ENCODE peak calls at places on chromosomes 7 and 10, in nine cellular contexts. E, O, R, Y, D, B, X, A and V are unnamed samples. For H3K27me3, the result is how much of the 10 kb centered on the place peaks cover.

GRCh38 chr7:55472928-55473725 is 99.2 kb downstream of the VOPP1 start:
- DNase-seq in B (no peak), A (no peak), R (no peak), Y (no peak), O (no peak), D (no peak), X (no peak), E (no peak), V (no peak)

GRCh38 chr7:50330701-50331100 is 26.2 kb downstream of the IKZF1 start:
- DNase-seq in D (no peak), X (no peak), O (no peak), B (no peak), A (no peak), R (no peak), E (no peak), Y (no peak), V (no peak)

GRCh38 chr7:113246698-113247097 is 128.3 kb upstream of the SMIM30 start:
- DNase-seq in X (no peak), A (no peak), E (no peak), O (no peak), Y (no peak), B (no peak), R (no peak), D (no peak), V (no peak)

GRCh38 chr7:11170160-11170559 is 196.5 kb downstream of the PHF14 start:
- DNase-seq in A (no peak), Y (no peak), D (no peak), O (no peak), B (no peak), R (no peak), X (no peak), E (no peak), V (no peak)

GRCh38 chr7:74008687-74009086 is 19.3 kb upstream of the ELN start:
- DNase-seq in X (no peak), B (no peak), Y (no peak), R (no peak), E (no peak), O (no peak), D (no peak), A (no peak), V (no peak)

GRCh38 chr10:97788552-97789442 is 17.0 kb upstream of the SFRP5 start:
- DNase-seq in R (peak), D (no peak), B (no peak), E (no peak), A (no peak), O (peak), Y (peak), X (no peak), V (no peak)

GRCh38 chr7:51366930-51367613 is 50.5 kb upstream of the COBL start:
- DNase-seq in Y (peak), O (peak), D (peak), E (peak), A (peak), R (no peak), B (no peak), X (no peak), V (no peak)

GRCh38 chr10:129096340-129096984 is 370.6 kb upstream of the MGMT start:
- DNase-seq in D (peak), A (no peak), O (peak), E (peak), R (no peak), B (peak), Y (no peak), X (no peak), V (no peak)

GRCh38 chr10:78805176-78805575 is 263.6 kb upstream of the ZMIZ1 start:
- DNase-seq in X (no peak), O (peak), D (peak), R (no peak), B (peak), Y (peak), E (no peak), A (peak), V (no peak)

DNA sequence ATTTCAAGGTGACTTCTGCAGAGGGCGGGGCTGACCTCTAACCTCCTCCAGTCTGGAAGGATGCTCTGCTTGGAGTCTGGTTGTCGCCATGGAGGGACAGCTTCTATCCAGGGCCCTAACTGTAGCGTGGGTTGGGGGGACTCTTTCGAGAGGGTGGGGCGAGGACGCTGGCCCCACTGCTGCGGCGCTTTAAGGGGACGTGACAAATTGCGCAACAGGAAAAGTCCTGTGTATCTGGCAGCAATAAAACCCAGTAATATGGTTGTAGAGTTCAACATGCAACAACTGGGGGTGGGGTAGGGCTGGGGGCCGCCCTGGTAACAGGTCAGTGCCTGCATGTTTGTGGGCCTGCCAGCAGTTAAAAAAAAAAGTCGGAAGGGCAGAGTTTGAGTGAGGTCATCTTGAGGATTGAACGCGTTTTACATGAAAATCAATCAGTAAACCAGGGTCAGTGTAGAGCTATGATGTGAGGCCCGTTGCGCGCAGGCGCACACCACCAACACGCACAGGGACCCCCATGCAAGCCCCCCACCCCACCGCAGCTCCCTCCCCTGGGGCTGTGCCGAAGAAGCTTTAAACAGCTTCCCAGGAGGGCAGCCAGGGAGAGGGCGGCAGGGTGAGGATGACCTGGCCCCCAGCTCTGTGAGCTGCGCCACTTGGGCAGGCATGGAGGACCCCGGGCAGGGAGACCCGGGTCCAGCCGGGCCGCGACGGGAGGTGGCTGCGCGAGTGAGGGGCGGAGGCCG is 4.3 kb downstream of the SHH start:
- DNase-seq in O (no peak), R (peak), X (no peak), A (no peak), E (peak), D (no peak), B (no peak), Y (no peak), V (no peak)
- H3K27me3 ChIP-seq in O (half or more), R (under half), X (under half), A (under half), E (under half), D (under half), B (under half), Y (half or more), V (half or more)

GRCh38 chr10:46096426-46096825 is 50.4 kb upstream of the MSMB start:
- DNase-seq in D (peak), Y (no peak), O (no peak), X (no peak), E (no peak), A (no peak), R (no peak), B (no peak), V (no peak)

GRCh38 chr10:46094197-46094500 is 48.1 kb upstream of the MSMB start:
- DNase-seq in D (no peak), X (no peak), R (no peak), B (no peak), A (no peak), O (no peak), E (no peak), Y (no peak), V (no peak)

GRCh38 chr10:46096909-46097575 is 51.0 kb upstream of the MSMB start:
- DNase-seq in A (no peak), R (peak), O (no peak), E (no peak), D (no peak), Y (peak), B (no peak), X (no peak), V (no peak)

GRCh38 chr10:46092523-46093195 is 46.6 kb upstream of the MSMB start:
- DNase-seq in D (no peak), X (no peak), B (no peak), E (no peak), O (no peak), A (no peak), Y (no peak), R (no peak), V (no peak)

GRCh38 chr10:46094931-46095755 is 49.1 kb upstream of the MSMB start:
- DNase-seq in R (peak), B (no peak), X (no peak), O (no peak), E (no peak), Y (peak), D (no peak), A (peak), V (no peak)
- H3K4me3 ChIP-seq in R (no peak), B (no peak), X (no peak), O (no peak), E (no peak), Y (no peak), D (no peak), A (no peak), V (no peak)

DNA sequence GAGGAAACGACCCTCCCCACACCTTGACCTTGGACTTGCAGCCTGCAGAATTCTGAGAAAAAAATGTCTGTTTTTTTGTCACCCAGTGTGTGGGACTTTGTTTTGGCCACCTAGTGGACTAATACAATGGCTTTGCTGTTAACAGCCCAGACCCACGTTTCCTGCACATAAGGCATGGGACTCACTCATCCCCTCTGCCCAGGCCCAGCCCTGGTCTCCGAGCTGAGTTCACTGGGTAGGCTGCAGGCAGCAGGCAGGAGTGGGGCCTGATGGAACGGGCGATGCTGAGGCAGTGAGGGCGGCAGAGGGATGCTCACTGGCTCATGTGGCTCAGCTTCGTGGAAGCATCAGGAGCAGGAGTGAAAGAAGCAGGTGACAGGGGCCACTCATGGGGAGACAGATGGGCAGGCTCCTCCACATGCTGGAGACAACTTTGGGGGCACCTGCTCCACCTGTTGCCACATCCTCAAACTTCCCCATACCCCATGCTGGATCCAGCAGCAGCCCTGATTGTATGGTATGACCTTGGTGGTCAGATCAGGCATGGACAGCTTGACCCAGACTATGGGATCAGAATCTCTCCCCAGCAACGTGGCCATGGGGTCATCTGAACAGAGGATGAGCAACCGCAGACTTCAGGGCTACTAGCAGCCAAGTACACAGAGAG is 65.8 kb upstream of the ANTXRL start:
- DNase-seq in D (no peak), O (no peak), B (no peak), E (no peak), R (peak), X (no peak), Y (no peak), A (no peak), V (no peak)
- TF ChIP-seq CTCF in D (peak), O (no peak), B (no peak), E (no peak), R (no peak), X (no peak), Y (no peak), A (no peak), V (no peak)

DNA sequence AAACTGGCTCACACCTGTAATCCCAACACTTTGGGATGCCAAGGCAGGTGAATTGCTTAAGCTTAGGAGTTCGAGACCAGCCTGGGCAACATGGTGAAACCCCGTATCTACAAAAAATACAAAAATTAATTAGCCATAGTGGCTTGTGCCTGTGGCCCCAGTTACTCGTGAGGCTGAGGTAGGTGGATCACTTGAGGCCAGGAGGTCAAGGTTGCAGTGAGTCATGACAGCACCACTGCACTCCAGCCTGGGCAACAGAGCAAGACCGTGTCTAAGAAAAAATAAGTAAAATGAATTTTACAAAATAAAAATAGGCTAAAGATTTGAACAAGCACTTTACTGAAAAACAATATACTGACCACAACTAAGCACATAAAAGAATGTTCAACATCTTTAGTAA is 9.8 kb upstream of the ORC5 start:
- DNase-seq in Y (no peak), E (no peak), B (no peak), R (no peak), X (no peak), D (no peak), O (no peak), A (no peak), V (no peak)
- H3K27me3 ChIP-seq in Y (under half), E (under half), B (under half), R (under half), X (under half), D (under half), O (under half), A (under half), V (under half)

GRCh38 chr10:101090597-101090996 is 28.8 kb downstream of the KAZALD1 start:
- DNase-seq in Y (no peak), A (no peak), X (no peak), D (no peak), B (no peak), R (no peak), O (no peak), E (no peak), V (no peak)

GRCh38 chr10:101092742-101093386 is 31.1 kb downstream of the KAZALD1 start:
- DNase-seq in X (no peak), E (no peak), D (peak), O (no peak), B (no peak), Y (no peak), A (no peak), R (no peak), V (no peak)

GRCh38 chr10:101089520-101090299 is 27.9 kb downstream of the KAZALD1 start:
- DNase-seq in E (no peak), O (no peak), Y (no peak), B (no peak), D (peak), R (peak), A (no peak), X (no peak), V (no peak)

GRCh38 chr10:101094113-101094512 is 32.3 kb downstream of the KAZALD1 start:
- DNase-seq in D (no peak), O (no peak), Y (no peak), A (no peak), E (no peak), R (no peak), X (no peak), B (no peak), V (no peak)

GRCh38 chr10:101091546-101092290 is 29.9 kb downstream of the KAZALD1 start:
- DNase-seq in E (no peak), Y (no peak), R (no peak), D (peak), X (no peak), B (no peak), O (no peak), A (peak), V (no peak)
- H3K4me3 ChIP-seq in E (no peak), Y (no peak), R (no peak), D (peak), X (no peak), B (no peak), O (no peak), A (no peak), V (no peak)

DNA sequence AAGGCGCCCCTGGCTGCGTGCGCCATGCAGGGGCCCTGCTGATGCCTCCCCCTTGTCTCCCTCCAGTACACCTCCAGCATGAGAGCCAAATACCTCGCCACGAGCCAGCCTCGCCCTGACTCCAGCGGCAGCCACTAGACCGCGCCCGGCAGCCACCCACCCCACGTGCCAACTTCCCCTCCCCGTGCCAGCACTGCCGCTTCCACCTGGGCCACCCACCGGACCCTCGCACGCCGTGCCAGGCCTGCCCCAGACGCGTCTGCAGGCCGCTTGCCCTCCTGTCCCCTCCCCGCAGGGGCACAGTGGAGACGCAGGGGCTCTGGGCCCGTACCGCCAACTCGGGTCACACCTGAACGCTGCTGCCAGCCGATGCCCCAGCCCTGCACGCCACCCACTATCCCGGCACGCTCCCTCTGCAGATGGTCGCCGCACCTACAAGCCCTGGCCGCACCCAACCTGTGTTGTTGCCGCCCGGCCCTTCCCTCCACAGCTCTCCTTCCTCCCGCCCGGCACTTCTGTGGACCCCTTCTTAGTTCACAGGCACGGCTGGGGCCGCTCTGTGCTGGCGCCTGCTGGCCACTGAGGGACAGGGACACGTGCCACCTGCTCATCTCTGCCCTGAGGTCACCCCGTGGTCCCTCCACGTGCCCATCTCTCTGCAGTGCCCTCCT is 26.3 kb upstream of the AMZ1 start:
- DNase-seq in O (no peak), B (no peak), D (no peak), R (peak), Y (no peak), E (peak), A (no peak), X (no peak), V (no peak)
- TF ChIP-seq CTCF in O (no peak), B (no peak), D (no peak), R (no peak), Y (peak), E (peak), A (no peak), X (peak), V (no peak)

GRCh38 chr10:77357611-77358010 is 280.0 kb downstream of the KCNMA1 start:
- DNase-seq in A (peak), O (no peak), B (no peak), R (no peak), E (no peak), D (peak), X (no peak), Y (no peak), V (no peak)
- H3K27me3 ChIP-seq in A (under half), O (under half), B (under half), R (under half), E (under half), D (under half), X (under half), Y (under half), V (under half)

GRCh38 chr10:35640951-35641429 is 1.1 kb downstream of the FZD8 start:
- DNase-seq in Y (peak), R (peak), B (peak), O (peak), D (peak), X (peak), A (peak), E (peak), V (peak)
- H3K4me3 ChIP-seq in Y (peak), R (peak), B (peak), O (peak), D (peak), X (peak), A (peak), E (peak), V (peak)

GRCh38 chr10:4460267-4460666 is 365.7 kb upstream of the AKR1E2 start:
- DNase-seq in X (no peak), B (no peak), O (no peak), D (no peak), A (no peak), E (no peak), Y (no peak), R (no peak), V (no peak)

GRCh38 chr10:4453950-4454349 is 372.1 kb upstream of the AKR1E2 start:
- DNase-seq in A (no peak), E (no peak), R (no peak), O (no peak), D (no peak), B (no peak), Y (no peak), X (no peak), V (no peak)

GRCh38 chr10:4457597-4457996 is 368.4 kb upstream of the AKR1E2 start:
- DNase-seq in R (no peak), B (no peak), D (no peak), X (no peak), E (no peak), Y (no peak), A (no peak), O (no peak), V (no peak)

GRCh38 chr10:4459531-4459930 is 366.5 kb upstream of the AKR1E2 start:
- DNase-seq in E (no peak), Y (no peak), R (no peak), X (no peak), A (no peak), O (no peak), D (no peak), B (no peak), V (no peak)
- TF ChIP-seq CTCF in E (no peak), Y (no peak), R (no peak), X (no peak), A (no peak), O (no peak), D (no peak), B (no peak), V (no peak)